ENCODE peak calls at places on chromosomes 5 and 9, in five cellular contexts. One of them, this sample, is unnamed.

GRCh38 chr9:35958104-35958825 is at the start of gene OR2S2:
- DNase-seq in kidney: no peak
- DNase-seq in epithelial cell of esophagus: no peak
- DNase-seq in glutamatergic neuron: no peak
- DNase-seq in bronchial epithelial cell: no peak
- DNase-seq in this sample: no peak

GRCh38 chr5:42990892-42991291 is 49.2 kb downstream of the ANXA2R start:
- DNase-seq in epithelial cell of esophagus: no peak
- DNase-seq in glutamatergic neuron: no peak
- DNase-seq in bronchial epithelial cell: no peak
- DNase-seq in kidney: no peak
- DNase-seq in this sample: no peak

GRCh38 chr5:59276277-59276647 is 617.3 kb downstream of the PDE4D start:
- DNase-seq in kidney: no peak
- DNase-seq in epithelial cell of esophagus: no peak
- DNase-seq in glutamatergic neuron: no peak
- DNase-seq in bronchial epithelial cell: no peak
- DNase-seq in this sample: no peak

GRCh38 chr5:132225165-132226032 is 2.3 kb downstream of the P4HA2 start:
- DNase-seq in epithelial cell of esophagus: peak; percentile 94
- DNase-seq in kidney: peak; percentile 81
- DNase-seq in glutamatergic neuron: no peak
- DNase-seq in bronchial epithelial cell: peak; percentile 85
- DNase-seq in this sample: peak; percentile 97

GRCh38 chr5:41707853-41708603 is 162.2 kb downstream of the OXCT1 start:
- DNase-seq in epithelial cell of esophagus: peak; percentile 66
- DNase-seq in bronchial epithelial cell: peak; percentile 46
- DNase-seq in glutamatergic neuron: no peak
- DNase-seq in kidney: no peak
- DNase-seq in this sample: peak; percentile 56

GRCh38 chr5:33939863-33940262 is 3.7 kb downstream of the RXFP3 start:
- DNase-seq in bronchial epithelial cell: peak; percentile 16
- DNase-seq in glutamatergic neuron: no peak
- DNase-seq in epithelial cell of esophagus: peak; percentile 29
- DNase-seq in kidney: no peak
- DNase-seq in this sample: peak; percentile 10

GRCh38 chr9:78424299-78424698 is 127.4 kb downstream of the PSAT1 start:
- DNase-seq in bronchial epithelial cell: no peak
- DNase-seq in glutamatergic neuron: no peak
- DNase-seq in kidney: no peak
- DNase-seq in epithelial cell of esophagus: no peak
- DNase-seq in this sample: no peak

GRCh38 chr5:141862936-141863543 is 15.2 kb downstream of the PCDH1 start:
- DNase-seq in glutamatergic neuron: no peak
- DNase-seq in epithelial cell of esophagus: no peak
- DNase-seq in kidney: peak; percentile 54
- DNase-seq in bronchial epithelial cell: no peak
- DNase-seq in this sample: no peak

GRCh38 chr5:56003179-56003578 is 8.4 kb upstream of the IL6ST start:
- DNase-seq in epithelial cell of esophagus: peak; percentile 70
- DNase-seq in bronchial epithelial cell: peak; percentile 87
- DNase-seq in kidney: no peak
- DNase-seq in glutamatergic neuron: no peak
- DNase-seq in this sample: peak; percentile 51

GRCh38 chr5:174777545-174777944 is 53.2 kb downstream of the MSX2 start:
- DNase-seq in kidney: no peak
- DNase-seq in epithelial cell of esophagus: no peak
- DNase-seq in glutamatergic neuron: no peak
- DNase-seq in bronchial epithelial cell: peak; percentile 4
- DNase-seq in this sample: no peak

GRCh38 chr9:35605336-35606137 is 475 bp downstream of the TESK1 start:
- DNase-seq in glutamatergic neuron: peak; percentile 55
- DNase-seq in kidney: peak; percentile 88
- DNase-seq in epithelial cell of esophagus: peak; percentile 23
- DNase-seq in bronchial epithelial cell: peak; percentile 15
- DNase-seq in this sample: no peak

GRCh38 chr9:117461386-117461785 is 46.5 kb upstream of the ASTN2 start:
- DNase-seq in glutamatergic neuron: no peak
- DNase-seq in bronchial epithelial cell: no peak
- DNase-seq in kidney: no peak
- DNase-seq in epithelial cell of esophagus: no peak
- DNase-seq in this sample: no peak

GRCh38 chr5:174344335-174344734 is 298.8 kb downstream of the NSG2 start:
- DNase-seq in epithelial cell of esophagus: no peak
- DNase-seq in glutamatergic neuron: no peak
- DNase-seq in kidney: no peak
- DNase-seq in bronchial epithelial cell: no peak
- DNase-seq in this sample: no peak

GRCh38 chr9:27688954-27689353 is 115.7 kb upstream of the C9orf72 start:
- DNase-seq in bronchial epithelial cell: no peak
- DNase-seq in epithelial cell of esophagus: no peak
- DNase-seq in glutamatergic neuron: no peak
- DNase-seq in kidney: no peak
- DNase-seq in this sample: no peak

GRCh38 chr5:148084269-148084668 is 20.5 kb downstream of the SPINK5 start:
- DNase-seq in glutamatergic neuron: no peak
- DNase-seq in epithelial cell of esophagus: no peak
- DNase-seq in bronchial epithelial cell: no peak
- DNase-seq in kidney: no peak
- DNase-seq in this sample: no peak

GRCh38 chr5:36443941-36444340 is 142.2 kb upstream of the RANBP3L start:
- DNase-seq in epithelial cell of esophagus: no peak
- DNase-seq in glutamatergic neuron: no peak
- DNase-seq in bronchial epithelial cell: no peak
- DNase-seq in kidney: no peak
- DNase-seq in this sample: no peak

GRCh38 chr5:96718635-96719077 is 56.5 kb downstream of the CAST start:
- DNase-seq in glutamatergic neuron: no peak
- DNase-seq in epithelial cell of esophagus: peak; percentile 99
- DNase-seq in bronchial epithelial cell: peak; percentile 100
- DNase-seq in kidney: peak; percentile 83
- DNase-seq in this sample: no peak

GRCh38 chr5:32277782-32278181 is 35.0 kb downstream of the MTMR12 start:
- DNase-seq in epithelial cell of esophagus: no peak
- DNase-seq in glutamatergic neuron: no peak
- DNase-seq in kidney: no peak
- DNase-seq in bronchial epithelial cell: no peak
- DNase-seq in this sample: no peak

GRCh38 chr9:117412006-117412715 is 2.7 kb downstream of the ASTN2 start:
- DNase-seq in bronchial epithelial cell: no peak
- DNase-seq in epithelial cell of esophagus: no peak
- DNase-seq in glutamatergic neuron: peak; percentile 27
- DNase-seq in kidney: no peak
- DNase-seq in this sample: no peak

GRCh38 chr9:123283048-123283408 is 14.6 kb upstream of the STRBP start:
- DNase-seq in glutamatergic neuron: no peak
- DNase-seq in bronchial epithelial cell: no peak
- DNase-seq in kidney: no peak
- DNase-seq in epithelial cell of esophagus: no peak
- DNase-seq in this sample: no peak

GRCh38 chr5:159385529-159385928 is 55.2 kb upstream of the IL12B start:
- DNase-seq in glutamatergic neuron: no peak
- DNase-seq in kidney: no peak
- DNase-seq in epithelial cell of esophagus: no peak
- DNase-seq in bronchial epithelial cell: no peak
- DNase-seq in this sample: no peak

GRCh38 chr5:156396830-156397081 is 69.8 kb downstream of the SGCD start:
- DNase-seq in bronchial epithelial cell: peak; percentile 5
- DNase-seq in kidney: no peak
- DNase-seq in glutamatergic neuron: no peak
- DNase-seq in epithelial cell of esophagus: no peak
- DNase-seq in this sample: no peak

GRCh38 chr9:107488400-107489143 is 997 bp downstream of the KLF4 start:
- DNase-seq in bronchial epithelial cell: peak; percentile 37
- DNase-seq in glutamatergic neuron: peak; percentile 53
- DNase-seq in epithelial cell of esophagus: peak; percentile 71
- DNase-seq in kidney: peak; percentile 92
- DNase-seq in this sample: no peak

GRCh38 chr9:36980148-36980974 is 53.7 kb downstream of the PAX5 start:
- DNase-seq in glutamatergic neuron: peak; percentile 71
- DNase-seq in kidney: no peak
- DNase-seq in epithelial cell of esophagus: peak; percentile 65
- DNase-seq in bronchial epithelial cell: peak; percentile 48
- DNase-seq in this sample: no peak

GRCh38 chr5:42491699-42492098 is 68.5 kb downstream of the GHR start:
- DNase-seq in epithelial cell of esophagus: no peak
- DNase-seq in bronchial epithelial cell: no peak
- DNase-seq in glutamatergic neuron: no peak
- DNase-seq in kidney: no peak
- DNase-seq in this sample: no peak

GRCh38 chr5:81631124-81631523 is 119.8 kb downstream of the SSBP2 start:
- DNase-seq in kidney: no peak
- DNase-seq in epithelial cell of esophagus: no peak
- DNase-seq in bronchial epithelial cell: no peak
- DNase-seq in glutamatergic neuron: no peak
- DNase-seq in this sample: no peak

GRCh38 chr5:15719784-15720183 is 219.8 kb downstream of the FBXL7 start:
- DNase-seq in epithelial cell of esophagus: peak; percentile 58
- DNase-seq in bronchial epithelial cell: peak; percentile 89
- DNase-seq in glutamatergic neuron: no peak
- DNase-seq in kidney: no peak
- DNase-seq in this sample: no peak

DNA sequence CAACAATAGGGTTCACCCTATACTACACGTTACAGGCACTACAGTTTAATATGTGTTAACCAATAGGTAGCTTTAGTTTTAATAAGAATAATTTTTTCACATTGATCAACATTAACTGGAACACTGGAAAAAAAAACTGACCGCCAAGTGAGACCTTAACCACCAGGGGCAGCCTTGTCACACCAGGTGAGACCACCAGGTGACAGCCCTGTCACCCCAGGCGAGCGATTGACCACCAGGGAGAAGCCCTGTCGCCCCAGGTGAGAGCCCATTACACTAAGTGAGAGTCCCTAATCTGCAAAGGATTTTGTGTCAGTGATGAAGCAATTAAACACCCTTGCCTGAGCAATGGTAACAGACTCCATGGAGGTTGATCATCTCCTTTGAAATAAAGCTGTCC is 75.4 kb upstream of the SYK start:
- DNase-seq in kidney: no peak
- DNase-seq in glutamatergic neuron: no peak
- DNase-seq in epithelial cell of esophagus: no peak
- DNase-seq in bronchial epithelial cell: no peak
- DNase-seq in this sample: no peak
- TF ChIP-seq CTCF in kidney: no peak
- TF ChIP-seq CTCF in glutamatergic neuron: peak; percentile 46
- TF ChIP-seq CTCF in epithelial cell of esophagus: no peak
- TF ChIP-seq CTCF in bronchial epithelial cell: no peak
- TF ChIP-seq CTCF in this sample: no peak

GRCh38 chr5:134432677-134433359 is 21.1 kb upstream of the CDKN2AIPNL start:
- DNase-seq in bronchial epithelial cell: peak; percentile 38
- DNase-seq in kidney: no peak
- DNase-seq in epithelial cell of esophagus: peak; percentile 41
- DNase-seq in glutamatergic neuron: no peak
- DNase-seq in this sample: no peak
- TF ChIP-seq CTCF in bronchial epithelial cell: no peak
- TF ChIP-seq CTCF in kidney: no peak
- TF ChIP-seq CTCF in epithelial cell of esophagus: no peak
- TF ChIP-seq CTCF in glutamatergic neuron: no peak
- TF ChIP-seq CTCF in this sample: no peak

DNA sequence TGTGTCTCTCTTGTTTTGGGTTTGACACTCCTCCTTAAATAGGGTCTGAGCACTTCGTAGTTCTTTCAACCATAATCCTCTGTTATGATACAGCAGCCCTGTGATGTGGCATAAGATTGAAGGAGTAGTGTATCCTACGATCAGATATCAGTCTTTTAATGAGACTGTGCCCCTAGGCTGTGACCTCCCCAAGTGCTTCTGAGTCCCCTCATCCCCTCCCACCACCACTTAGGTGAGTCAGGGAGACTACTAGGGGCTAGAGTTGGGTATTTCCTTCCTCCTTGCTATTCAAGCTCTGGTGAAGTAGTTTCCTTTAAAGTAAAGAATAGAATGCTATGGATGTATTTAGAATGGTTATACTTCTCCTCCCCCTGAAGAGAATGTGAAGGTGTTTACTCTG is 637.2 kb upstream of the GRAMD2B start:
- DNase-seq in glutamatergic neuron: no peak
- DNase-seq in bronchial epithelial cell: no peak
- DNase-seq in epithelial cell of esophagus: no peak
- DNase-seq in kidney: no peak
- DNase-seq in this sample: no peak
- TF ChIP-seq CTCF in glutamatergic neuron: no peak
- TF ChIP-seq CTCF in bronchial epithelial cell: no peak
- TF ChIP-seq CTCF in epithelial cell of esophagus: no peak
- TF ChIP-seq CTCF in kidney: no peak
- TF ChIP-seq CTCF in this sample: no peak

GRCh38 chr9:121718501-121718900 is 67.1 kb downstream of the DAB2IP start:
- DNase-seq in kidney: no peak
- DNase-seq in glutamatergic neuron: no peak
- DNase-seq in bronchial epithelial cell: peak; percentile 68
- DNase-seq in epithelial cell of esophagus: peak; percentile 94
- DNase-seq in this sample: no peak

GRCh38 chr9:121718063-121718462 is 66.6 kb downstream of the DAB2IP start:
- DNase-seq in kidney: no peak
- DNase-seq in epithelial cell of esophagus: peak; percentile 81
- DNase-seq in glutamatergic neuron: peak; percentile 68
- DNase-seq in bronchial epithelial cell: peak; percentile 52
- DNase-seq in this sample: peak; percentile 54

GRCh38 chr9:121721770-121722169 is 70.3 kb downstream of the DAB2IP start:
- DNase-seq in epithelial cell of esophagus: no peak
- DNase-seq in glutamatergic neuron: no peak
- DNase-seq in bronchial epithelial cell: no peak
- DNase-seq in kidney: no peak
- DNase-seq in this sample: no peak

GRCh38 chr9:121720311-121720991 is 69.0 kb downstream of the DAB2IP start:
- DNase-seq in glutamatergic neuron: no peak
- DNase-seq in epithelial cell of esophagus: peak; percentile 94
- DNase-seq in bronchial epithelial cell: peak; percentile 92
- DNase-seq in kidney: peak; percentile 82
- DNase-seq in this sample: no peak

DNA sequence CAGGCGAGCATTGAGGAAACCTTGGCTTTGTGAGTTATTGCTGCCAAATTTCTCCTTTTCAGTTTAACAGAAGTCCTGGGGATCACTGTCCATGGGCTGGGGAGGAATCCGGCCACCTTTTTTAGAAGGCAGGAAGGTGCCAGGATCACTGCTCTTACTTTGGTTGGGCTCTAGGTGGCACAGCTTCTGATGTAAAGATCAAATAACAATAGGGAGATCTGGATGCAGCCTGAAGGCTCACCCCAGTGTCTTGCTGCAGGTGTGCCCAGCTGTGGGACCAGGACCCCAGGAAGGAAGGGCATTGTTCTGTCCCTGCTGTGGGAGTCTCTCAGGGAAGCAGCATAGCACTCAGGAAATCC is 69.5 kb downstream of the DAB2IP start:
- DNase-seq in kidney: no peak
- DNase-seq in glutamatergic neuron: no peak
- DNase-seq in epithelial cell of esophagus: peak; percentile 37
- DNase-seq in bronchial epithelial cell: no peak
- DNase-seq in this sample: no peak
- TF ChIP-seq CTCF in kidney: no peak
- TF ChIP-seq CTCF in glutamatergic neuron: no peak
- TF ChIP-seq CTCF in epithelial cell of esophagus: peak; percentile 51
- TF ChIP-seq CTCF in bronchial epithelial cell: peak; percentile 39
- TF ChIP-seq CTCF in this sample: peak; percentile 43